ENCODE peak calls at places on chromosomes 1 and 21, in nine cellular contexts. One of them, this sample, is unnamed. For H3K36me3, the result is how much of the 10 kb centered on the place peaks cover.

GRCh38 chr1:98637316-98637715 is 24.2 kb upstream of the SNX7 start:
- DNase-seq in colonic mucosa: no peak
- DNase-seq in CD4-positive, CD25-positive, alpha-beta regulatory T cell: no peak
- DNase-seq in prostate gland: no peak
- DNase-seq in HCT116: no peak
- DNase-seq in ovary: no peak
- DNase-seq in uterus: no peak
- DNase-seq in mucosa of descending colon: no peak
- DNase-seq in psoas muscle: no peak
- DNase-seq in this sample: no peak

GRCh38 chr1:125119024-125119441 is 3934.3 kb downstream of the SRGAP2C start:
- DNase-seq in colonic mucosa: no peak
- DNase-seq in CD4-positive, CD25-positive, alpha-beta regulatory T cell: no peak
- DNase-seq in prostate gland: no peak
- DNase-seq in HCT116: no peak
- DNase-seq in ovary: no peak
- DNase-seq in uterus: no peak
- DNase-seq in mucosa of descending colon: no peak
- DNase-seq in psoas muscle: no peak
- DNase-seq in this sample: no peak

GRCh38 chr1:41192456-41193188 is 49.5 kb downstream of the SCMH1 start:
- DNase-seq in colonic mucosa: no peak
- DNase-seq in CD4-positive, CD25-positive, alpha-beta regulatory T cell: no peak
- DNase-seq in prostate gland: no peak
- DNase-seq in HCT116: no peak
- DNase-seq in ovary: no peak
- DNase-seq in uterus: no peak
- DNase-seq in mucosa of descending colon: no peak
- DNase-seq in psoas muscle: no peak
- DNase-seq in this sample: no peak

GRCh38 chr1:152479792-152480595 is 30.6 kb upstream of the LCE5A start:
- DNase-seq in colonic mucosa: peak
- DNase-seq in CD4-positive, CD25-positive, alpha-beta regulatory T cell: peak
- DNase-seq in prostate gland: no peak
- DNase-seq in HCT116: peak
- DNase-seq in ovary: no peak
- DNase-seq in uterus: no peak
- DNase-seq in mucosa of descending colon: peak
- DNase-seq in psoas muscle: no peak
- DNase-seq in this sample: no peak

GRCh38 chr1:191034126-191034525 is 556.5 kb upstream of the BRINP3 start:
- DNase-seq in colonic mucosa: no peak
- DNase-seq in CD4-positive, CD25-positive, alpha-beta regulatory T cell: no peak
- DNase-seq in prostate gland: no peak
- DNase-seq in HCT116: no peak
- DNase-seq in ovary: no peak
- DNase-seq in uterus: no peak
- DNase-seq in mucosa of descending colon: no peak
- DNase-seq in psoas muscle: no peak
- DNase-seq in this sample: no peak

GRCh38 chr1:22833699-22834098 is 123.1 kb downstream of the EPHB2 start:
- DNase-seq in colonic mucosa: no peak
- DNase-seq in CD4-positive, CD25-positive, alpha-beta regulatory T cell: no peak
- DNase-seq in prostate gland: no peak
- DNase-seq in HCT116: no peak
- DNase-seq in ovary: no peak
- DNase-seq in uterus: no peak
- DNase-seq in mucosa of descending colon: no peak
- DNase-seq in psoas muscle: no peak
- DNase-seq in this sample: no peak

GRCh38 chr1:169115891-169116585 is 9.5 kb downstream of the ATP1B1 start:
- DNase-seq in colonic mucosa: peak
- DNase-seq in CD4-positive, CD25-positive, alpha-beta regulatory T cell: no peak
- DNase-seq in prostate gland: peak
- DNase-seq in HCT116: no peak
- DNase-seq in ovary: peak
- DNase-seq in uterus: no peak
- DNase-seq in mucosa of descending colon: peak
- DNase-seq in psoas muscle: peak
- DNase-seq in this sample: no peak

GRCh38 chr1:31238986-31239613 is 587 bp downstream of the NKAIN1 start:
- DNase-seq in colonic mucosa: peak
- DNase-seq in CD4-positive, CD25-positive, alpha-beta regulatory T cell: no peak
- DNase-seq in prostate gland: no peak
- DNase-seq in HCT116: no peak
- DNase-seq in ovary: no peak
- DNase-seq in uterus: no peak
- DNase-seq in mucosa of descending colon: peak
- DNase-seq in psoas muscle: peak
- DNase-seq in this sample: no peak

GRCh38 chr1:42479621-42480020 is 16.5 kb downstream of the CCDC30 start:
- DNase-seq in colonic mucosa: no peak
- DNase-seq in CD4-positive, CD25-positive, alpha-beta regulatory T cell: no peak
- DNase-seq in prostate gland: no peak
- DNase-seq in HCT116: no peak
- DNase-seq in ovary: no peak
- DNase-seq in uterus: no peak
- DNase-seq in mucosa of descending colon: no peak
- DNase-seq in psoas muscle: no peak
- DNase-seq in this sample: no peak

GRCh38 chr1:225762002-225762441 is 15.6 kb upstream of the SRP9 start:
- DNase-seq in colonic mucosa: no peak
- DNase-seq in CD4-positive, CD25-positive, alpha-beta regulatory T cell: no peak
- DNase-seq in prostate gland: no peak
- DNase-seq in HCT116: no peak
- DNase-seq in ovary: no peak
- DNase-seq in uterus: no peak
- DNase-seq in mucosa of descending colon: no peak
- DNase-seq in psoas muscle: no peak
- DNase-seq in this sample: no peak

GRCh38 chr21:32350211-32350980 is 42.4 kb downstream of the URB1 start:
- DNase-seq in colonic mucosa: no peak
- DNase-seq in CD4-positive, CD25-positive, alpha-beta regulatory T cell: no peak
- DNase-seq in prostate gland: no peak
- DNase-seq in HCT116: no peak
- DNase-seq in ovary: no peak
- DNase-seq in uterus: no peak
- DNase-seq in mucosa of descending colon: no peak
- DNase-seq in psoas muscle: no peak
- DNase-seq in this sample: peak
- H3K36me3 ChIP-seq in colonic mucosa: under half
- H3K36me3 ChIP-seq in CD4-positive, CD25-positive, alpha-beta regulatory T cell: half or more
- H3K36me3 ChIP-seq in prostate gland: under half
- H3K36me3 ChIP-seq in HCT116: half or more
- H3K36me3 ChIP-seq in ovary: under half
- H3K36me3 ChIP-seq in uterus: under half
- H3K36me3 ChIP-seq in mucosa of descending colon: under half
- H3K36me3 ChIP-seq in psoas muscle: half or more
- H3K36me3 ChIP-seq in this sample: under half

GRCh38 chr1:235181561-235182245 is 20.7 kb upstream of the RBM34 start:
- DNase-seq in colonic mucosa: no peak
- DNase-seq in CD4-positive, CD25-positive, alpha-beta regulatory T cell: no peak
- DNase-seq in prostate gland: no peak
- DNase-seq in HCT116: no peak
- DNase-seq in ovary: no peak
- DNase-seq in uterus: no peak
- DNase-seq in mucosa of descending colon: no peak
- DNase-seq in psoas muscle: no peak
- DNase-seq in this sample: no peak

GRCh38 chr1:235180916-235181315 is 19.9 kb upstream of the RBM34 start:
- DNase-seq in colonic mucosa: no peak
- DNase-seq in CD4-positive, CD25-positive, alpha-beta regulatory T cell: no peak
- DNase-seq in prostate gland: no peak
- DNase-seq in HCT116: no peak
- DNase-seq in ovary: no peak
- DNase-seq in uterus: no peak
- DNase-seq in mucosa of descending colon: no peak
- DNase-seq in psoas muscle: no peak
- DNase-seq in this sample: no peak

DNA sequence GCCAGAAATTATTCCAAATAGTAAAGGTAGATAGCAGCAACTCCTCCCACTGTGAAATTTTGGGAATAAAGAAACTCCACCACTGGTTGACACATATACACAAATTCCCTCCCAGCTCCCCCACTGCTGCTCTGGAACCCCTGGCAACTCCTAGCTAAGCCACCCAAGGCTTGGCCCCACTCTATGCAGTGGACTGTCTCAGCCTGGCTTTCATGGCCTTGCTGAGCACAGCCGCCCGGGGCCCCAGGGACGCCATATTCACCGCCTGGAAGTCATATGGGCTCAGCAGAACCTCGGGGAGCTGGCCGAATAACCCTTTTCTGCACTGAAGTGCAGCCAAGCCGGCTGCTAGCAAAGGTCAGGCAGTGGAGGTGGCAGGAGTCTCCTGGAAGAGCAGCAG is 15.4 kb upstream of the RBM34 start:
- DNase-seq in colonic mucosa: no peak
- DNase-seq in CD4-positive, CD25-positive, alpha-beta regulatory T cell: no peak
- DNase-seq in prostate gland: no peak
- DNase-seq in HCT116: no peak
- DNase-seq in ovary: no peak
- DNase-seq in uterus: no peak
- DNase-seq in mucosa of descending colon: no peak
- DNase-seq in psoas muscle: no peak
- DNase-seq in this sample: no peak
- H3K36me3 ChIP-seq in colonic mucosa: under half
- H3K36me3 ChIP-seq in CD4-positive, CD25-positive, alpha-beta regulatory T cell: half or more
- H3K36me3 ChIP-seq in prostate gland: under half
- H3K36me3 ChIP-seq in HCT116: under half
- H3K36me3 ChIP-seq in ovary: under half
- H3K36me3 ChIP-seq in uterus: under half
- H3K36me3 ChIP-seq in mucosa of descending colon: under half
- H3K36me3 ChIP-seq in psoas muscle: half or more
- H3K36me3 ChIP-seq in this sample: half or more

DNA sequence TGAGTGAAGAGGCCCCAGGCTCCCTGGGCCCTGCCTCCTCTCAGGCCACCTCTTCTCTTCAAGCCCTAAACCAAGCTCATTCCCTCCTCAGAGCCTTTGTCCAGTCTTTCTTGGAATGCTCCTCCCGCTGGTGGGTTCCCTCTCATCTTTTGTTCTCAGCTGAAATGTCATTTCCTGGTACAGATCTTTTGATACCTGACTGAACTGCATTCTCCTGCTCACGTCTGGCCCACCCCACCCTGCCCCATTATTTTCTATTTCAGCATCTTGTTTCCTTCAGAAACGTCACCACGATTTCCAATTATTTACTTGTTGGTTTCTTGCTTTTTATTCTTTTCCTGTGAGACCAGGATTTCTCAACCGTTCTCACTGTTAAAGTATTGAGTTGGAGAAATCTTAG is 16.4 kb downstream of the LAMB3 start:
- DNase-seq in colonic mucosa: no peak
- DNase-seq in CD4-positive, CD25-positive, alpha-beta regulatory T cell: no peak
- DNase-seq in prostate gland: no peak
- DNase-seq in HCT116: no peak
- DNase-seq in ovary: no peak
- DNase-seq in uterus: no peak
- DNase-seq in mucosa of descending colon: no peak
- DNase-seq in psoas muscle: no peak
- DNase-seq in this sample: no peak
- H3K36me3 ChIP-seq in colonic mucosa: under half
- H3K36me3 ChIP-seq in CD4-positive, CD25-positive, alpha-beta regulatory T cell: under half
- H3K36me3 ChIP-seq in prostate gland: under half
- H3K36me3 ChIP-seq in HCT116: under half
- H3K36me3 ChIP-seq in ovary: under half
- H3K36me3 ChIP-seq in uterus: under half
- H3K36me3 ChIP-seq in mucosa of descending colon: under half
- H3K36me3 ChIP-seq in psoas muscle: under half
- H3K36me3 ChIP-seq in this sample: under half

DNA sequence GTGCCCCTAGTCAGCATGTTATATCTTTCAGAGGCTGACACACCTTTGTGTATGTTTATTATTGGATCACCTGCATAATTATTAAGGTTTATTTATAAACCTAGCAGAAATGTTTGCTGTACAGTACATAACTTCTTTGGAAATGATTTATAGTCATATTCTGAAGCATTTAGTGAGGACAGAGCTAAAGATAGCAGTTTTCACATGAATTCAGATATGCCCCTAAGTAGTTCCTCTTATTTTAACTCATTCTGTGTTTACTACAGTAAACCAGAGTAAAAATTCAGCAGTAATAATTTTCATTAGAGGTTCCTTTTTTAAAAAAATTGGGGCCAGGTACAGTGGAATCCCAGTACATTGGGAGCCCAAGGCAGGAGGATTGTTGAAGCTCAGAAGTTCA is 21.4 kb upstream of the BMP8A start:
- DNase-seq in colonic mucosa: no peak
- DNase-seq in CD4-positive, CD25-positive, alpha-beta regulatory T cell: no peak
- DNase-seq in prostate gland: no peak
- DNase-seq in HCT116: no peak
- DNase-seq in ovary: no peak
- DNase-seq in uterus: no peak
- DNase-seq in mucosa of descending colon: no peak
- DNase-seq in psoas muscle: no peak
- DNase-seq in this sample: no peak
- H3K36me3 ChIP-seq in colonic mucosa: under half
- H3K36me3 ChIP-seq in CD4-positive, CD25-positive, alpha-beta regulatory T cell: half or more
- H3K36me3 ChIP-seq in prostate gland: under half
- H3K36me3 ChIP-seq in HCT116: under half
- H3K36me3 ChIP-seq in ovary: under half
- H3K36me3 ChIP-seq in uterus: under half
- H3K36me3 ChIP-seq in mucosa of descending colon: under half
- H3K36me3 ChIP-seq in psoas muscle: half or more
- H3K36me3 ChIP-seq in this sample: half or more

GRCh38 chr1:202148391-202148790 is 3.9 kb upstream of the ARL8A start:
- DNase-seq in colonic mucosa: no peak
- DNase-seq in CD4-positive, CD25-positive, alpha-beta regulatory T cell: no peak
- DNase-seq in prostate gland: no peak
- DNase-seq in HCT116: no peak
- DNase-seq in ovary: no peak
- DNase-seq in uterus: no peak
- DNase-seq in mucosa of descending colon: no peak
- DNase-seq in psoas muscle: no peak
- DNase-seq in this sample: no peak
- H3K36me3 ChIP-seq in colonic mucosa: under half
- H3K36me3 ChIP-seq in CD4-positive, CD25-positive, alpha-beta regulatory T cell: half or more
- H3K36me3 ChIP-seq in prostate gland: under half
- H3K36me3 ChIP-seq in HCT116: under half
- H3K36me3 ChIP-seq in ovary: under half
- H3K36me3 ChIP-seq in uterus: under half
- H3K36me3 ChIP-seq in mucosa of descending colon: under half
- H3K36me3 ChIP-seq in psoas muscle: under half
- H3K36me3 ChIP-seq in this sample: under half

DNA sequence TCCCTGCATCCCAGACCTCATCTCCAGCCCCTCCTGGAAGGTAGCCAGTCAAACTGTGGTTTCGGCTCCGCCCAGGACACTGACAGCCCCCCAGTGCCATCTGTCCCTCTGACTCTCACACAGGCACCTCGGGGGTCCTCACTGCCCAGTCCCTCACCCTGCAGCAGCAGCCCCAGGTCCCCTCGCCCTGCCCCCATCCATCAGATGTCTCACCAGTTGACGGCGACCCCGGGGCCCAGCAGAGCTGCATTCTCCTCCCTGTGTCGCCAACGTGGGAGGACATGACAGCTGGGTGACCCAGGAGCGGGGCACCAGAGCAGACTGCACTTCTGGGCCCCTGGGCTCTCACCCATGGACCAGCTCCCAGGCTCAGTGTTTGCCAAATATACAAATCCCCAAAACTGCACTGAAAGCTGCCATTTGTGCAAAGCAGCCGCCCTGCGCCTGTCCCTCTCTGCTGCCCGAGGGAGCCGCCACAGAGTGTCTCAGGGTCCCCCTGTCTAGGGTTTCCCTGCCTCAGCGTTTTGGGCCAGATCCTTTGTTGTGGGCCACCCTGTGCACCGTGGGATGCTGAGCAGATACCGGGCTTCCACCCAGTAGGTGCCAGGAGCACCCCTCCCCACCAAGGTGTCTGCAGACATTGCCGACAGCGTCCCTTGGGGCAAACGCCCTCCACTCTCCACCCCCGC is 48.2 kb downstream of the PRDM15 start:
- DNase-seq in colonic mucosa: no peak
- DNase-seq in CD4-positive, CD25-positive, alpha-beta regulatory T cell: no peak
- DNase-seq in prostate gland: no peak
- DNase-seq in HCT116: no peak
- DNase-seq in ovary: no peak
- DNase-seq in uterus: no peak
- DNase-seq in mucosa of descending colon: peak
- DNase-seq in psoas muscle: no peak
- DNase-seq in this sample: no peak
- H3K36me3 ChIP-seq in colonic mucosa: under half
- H3K36me3 ChIP-seq in CD4-positive, CD25-positive, alpha-beta regulatory T cell: under half
- H3K36me3 ChIP-seq in prostate gland: under half
- H3K36me3 ChIP-seq in HCT116: under half
- H3K36me3 ChIP-seq in ovary: under half
- H3K36me3 ChIP-seq in uterus: under half
- H3K36me3 ChIP-seq in mucosa of descending colon: under half
- H3K36me3 ChIP-seq in psoas muscle: half or more
- H3K36me3 ChIP-seq in this sample: under half

This sample was measured in vagina.